ENCODE peak calls at places on chromosome 12, in five cellular contexts. F, W, V, Q and R are unnamed samples.
A peak's percentile ranks its signal among the peaks of the same experiment; 100 is the strongest.

GRCh38 chr12:115830070-115830469 is 447.4 kb downstream of the MED13L start:
- DNase-seq in F (no peak), W (no peak), V (no peak), Q (no peak), R (no peak)

GRCh38 chr12:67981236-67982164 is 7.7 kb upstream of the IFNG-AS1 start:
- DNase-seq in F (peak; percentile 7), W (peak; percentile 89), V (no peak), Q (no peak), R (no peak)

GRCh38 chr12:45660330-45660729 is 69.2 kb upstream of the ARID2 start:
- DNase-seq in F (no peak), W (peak; percentile 79), V (no peak), Q (no peak), R (no peak)

GRCh38 chr12:53098354-53098981 is 1.0 kb downstream of the IGFBP6 start:
- DNase-seq in F (peak; percentile 69), W (peak; percentile 82), V (no peak), Q (no peak), R (no peak)

GRCh38 chr12:92661269-92661668 is 41.5 kb upstream of the PLEKHG7 start:
- DNase-seq in F (no peak), W (no peak), V (no peak), Q (no peak), R (no peak)

GRCh38 chr12:58310828-58311273 is 369.5 kb downstream of the ATP23 start:
- DNase-seq in F (peak; percentile 75), W (peak; percentile 99), V (no peak), Q (no peak), R (no peak)

GRCh38 chr12:26691234-26691970 is 141.6 kb downstream of the ITPR2 start:
- DNase-seq in F (peak; percentile 64), W (peak; percentile 99), V (no peak), Q (no peak), R (no peak)

GRCh38 chr12:98909749-98910148 is 264.7 kb downstream of the APAF1 start:
- DNase-seq in F (no peak), W (no peak), V (no peak), Q (no peak), R (no peak)

GRCh38 chr12:77521458-77522115 is 309.1 kb upstream of the NAV3 start:
- DNase-seq in F (no peak), W (no peak), V (no peak), Q (no peak), R (no peak)

GRCh38 chr12:20426191-20426590 is 57.9 kb downstream of the PDE3A start:
- DNase-seq in F (no peak), W (no peak), V (no peak), Q (no peak), R (no peak)

GRCh38 chr12:48037267-48037915 is 33.1 kb upstream of the COL2A1 start:
- DNase-seq in F (no peak), W (peak; percentile 39), V (no peak), Q (no peak), R (no peak)

GRCh38 chr12:53700567-53700966 is 24.7 kb upstream of the ATP5MC2 start:
- DNase-seq in F (no peak), W (no peak), V (no peak), Q (no peak), R (no peak)

GRCh38 chr12:104877107-104877705 is 80.9 kb downstream of the SLC41A2 start:
- DNase-seq in F (peak; percentile 13), W (peak; percentile 49), V (peak; percentile 15), Q (peak; percentile 8), R (peak; percentile 27)

GRCh38 chr12:132907216-132907615 is 19.8 kb upstream of the CHFR start:
- DNase-seq in F (no peak), W (no peak), V (no peak), Q (no peak), R (no peak)

GRCh38 chr12:71460318-71460717 is 20.7 kb downstream of the LGR5 start:
- DNase-seq in F (no peak), W (no peak), V (no peak), Q (no peak), R (no peak)

GRCh38 chr12:107847830-107848229 is 73.3 kb downstream of the ASCL4 start:
- DNase-seq in F (no peak), W (no peak), V (no peak), Q (no peak), R (no peak)

GRCh38 chr12:101414533-101415119 is 7.1 kb upstream of the ARL1 start:
- DNase-seq in F (peak; percentile 60), W (peak; percentile 67), V (peak; percentile 1), Q (no peak), R (peak; percentile 3)

GRCh38 chr12:95633671-95634465 is 82.6 kb upstream of the USP44 start:
- DNase-seq in F (no peak), W (no peak), V (no peak), Q (no peak), R (no peak)

GRCh38 chr12:55742719-55743130 is at the start of gene GDF11:
- DNase-seq in F (peak; percentile 78), W (peak; percentile 74), V (peak; percentile 61), Q (peak; percentile 72), R (peak; percentile 71)

GRCh38 chr12:59649203-59649602 is 53.4 kb downstream of the SLC16A7 start:
- DNase-seq in F (no peak), W (peak; percentile 27), V (no peak), Q (no peak), R (no peak)

GRCh38 chr12:57404966-57405640 is 25.7 kb downstream of the R3HDM2 start:
- DNase-seq in F (no peak), W (no peak), V (no peak), Q (no peak), R (no peak)

GRCh38 chr12:6352198-6353173 is 10.6 kb upstream of the TNFRSF1A start:
- DNase-seq in F (no peak), W (no peak), V (no peak), Q (no peak), R (no peak)

GRCh38 chr12:20367731-20368652 is at the start of gene PDE3A:
- DNase-seq in F (peak; percentile 84), W (peak; percentile 73), V (no peak), Q (no peak), R (no peak)

GRCh38 chr12:52198454-52199215 is 6.8 kb upstream of the KRT80 start:
- DNase-seq in F (no peak), W (no peak), V (no peak), Q (no peak), R (no peak)

GRCh38 chr12:118164798-118165486 is 29.0 kb downstream of the PEBP1 start:
- DNase-seq in F (peak; percentile 51), W (peak; percentile 33), V (no peak), Q (no peak), R (no peak)

GRCh38 chr12:109773384-109774011 is 59.7 kb downstream of the TRPV4 start:
- DNase-seq in F (no peak), W (no peak), V (no peak), Q (no peak), R (no peak)

GRCh38 chr12:94677778-94678177 is 27.4 kb upstream of the TMCC3 start:
- DNase-seq in F (no peak), W (no peak), V (peak; percentile 4), Q (no peak), R (no peak)

GRCh38 chr12:109261087-109261486 is 48.0 kb downstream of the FOXN4 start:
- DNase-seq in F (no peak), W (no peak), V (no peak), Q (no peak), R (no peak)

GRCh38 chr12:48820406-48820805 is 2.1 kb downstream of the CACNB3 start:
- DNase-seq in F (no peak), W (no peak), V (no peak), Q (no peak), R (no peak)

DNA sequence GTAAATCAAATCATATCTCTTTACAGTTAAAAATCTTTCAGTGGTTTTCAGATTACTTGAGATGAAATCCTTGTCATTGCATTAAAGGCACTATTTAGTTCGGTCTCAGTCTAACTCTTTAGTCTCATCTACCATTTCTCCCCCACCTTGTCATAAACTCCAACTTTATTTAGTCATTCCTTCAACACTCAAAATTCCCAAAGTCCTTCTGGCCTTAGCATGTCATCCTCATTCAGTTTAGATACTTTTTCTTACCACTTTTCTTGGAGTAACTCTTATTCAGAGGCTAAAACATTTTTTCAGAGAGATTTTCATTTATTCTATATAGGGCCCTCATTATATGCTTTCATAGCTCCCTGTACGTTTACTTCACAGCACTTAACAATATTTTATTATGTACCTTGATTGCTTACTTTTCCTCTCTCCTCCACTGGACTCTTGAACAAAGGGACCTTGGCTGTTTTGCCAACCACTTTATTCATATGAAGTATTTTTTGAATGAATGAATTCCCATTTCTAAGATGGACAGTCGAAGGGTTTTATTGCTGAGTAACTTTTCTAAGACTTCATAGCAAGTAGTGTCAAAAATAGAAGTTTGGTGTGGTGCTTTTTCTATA is 12.8 kb downstream of the USP15 start:
- DNase-seq in F (no peak), W (no peak), V (no peak), Q (no peak), R (no peak)
- H3K4me1 ChIP-seq in F (peaks cover 26% of the 10 kb centered on the region), W (peaks cover 7% of the 10 kb centered on the region), V (peaks cover 80% of the 10 kb centered on the region), Q (peaks cover 33% of the 10 kb centered on the region), R (peaks cover 95% of the 10 kb centered on the region)

GRCh38 chr12:103836345-103836744 is 4.7 kb downstream of the NT5DC3 start:
- DNase-seq in F (no peak), W (no peak), V (no peak), Q (no peak), R (no peak)
- H3K4me1 ChIP-seq in F (peaks cover 35% of the 10 kb centered on the region), W (peaks cover 14% of the 10 kb centered on the region), V (peaks cover 8% of the 10 kb centered on the region), Q (peaks cover 9% of the 10 kb centered on the region), R (peaks cover 10% of the 10 kb centered on the region)

GRCh38 chr12:31728289-31728916 is 418 bp downstream of the AMN1 start:
- DNase-seq in F (peak; percentile 77), W (no peak), V (no peak), Q (peak; percentile 22), R (no peak)
- H3K4me1 ChIP-seq in F (peaks cover 17% of the 10 kb centered on the region), W (peaks cover 4% of the 10 kb centered on the region), V (peaks cover 34% of the 10 kb centered on the region), Q (peaks cover 14% of the 10 kb centered on the region), R (peaks cover 55% of the 10 kb centered on the region)

DNA sequence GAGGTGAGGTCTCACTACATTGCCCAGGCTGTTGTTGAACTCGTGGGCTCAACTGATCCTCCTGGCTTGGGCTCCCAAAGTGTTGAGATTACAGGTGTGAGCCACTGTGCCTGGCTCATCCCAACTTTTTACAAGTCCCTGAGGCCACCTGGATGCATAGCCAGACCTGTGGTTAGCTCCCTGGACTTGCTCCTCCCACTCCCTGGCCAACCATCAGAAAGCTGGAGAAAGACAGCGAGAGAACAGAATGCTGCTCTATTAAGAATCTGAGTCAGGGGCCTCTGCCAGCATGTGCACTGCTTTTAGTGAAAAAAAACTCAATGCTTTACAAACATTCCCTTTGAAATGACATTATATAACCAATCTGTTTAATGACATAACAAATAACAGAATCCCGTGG is 78.2 kb downstream of the RBM19 start:
- DNase-seq in F (no peak), W (no peak), V (no peak), Q (no peak), R (no peak)
- H3K4me1 ChIP-seq in F (no peaks in the 10 kb centered on the region), W (no peaks in the 10 kb centered on the region), V (no peaks in the 10 kb centered on the region), Q (no peaks in the 10 kb centered on the region), R (no peaks in the 10 kb centered on the region)

GRCh38 chr12:106091421-106091820 is 47.3 kb downstream of the NUAK1 start:
- DNase-seq in F (peak; percentile 50), W (no peak), V (no peak), Q (no peak), R (no peak)
- H3K4me1 ChIP-seq in F (peaks cover 80% of the 10 kb centered on the region), W (peaks cover 14% of the 10 kb centered on the region), V (no peaks in the 10 kb centered on the region), Q (no peaks in the 10 kb centered on the region), R (no peaks in the 10 kb centered on the region)